ENCODE peak calls at places on chromosomes 1 and 21, in four cellular contexts. W is MV-4-11; O is T follicular helper cell; A is activated effector memory CD4-positive, alpha-beta T cell treated with anti-CD3 and anti-CD28 coated beads, Interleukin-2, amount 50 U/mL, for 16 hours. F is an unnamed sample.

GRCh38 chr1:26373281-26373680 is 731 bp upstream of the ZNF683 start:
- DNase-seq in A (peak), O (peak), W (no peak), F (no peak)

GRCh38 chr21:44708213-44708865 is 3.0 kb downstream of the TSPEAR start:
- DNase-seq in W (no peak), O (no peak), A (peak), F (peak)

GRCh38 chr1:41710980-41711379 is 207.7 kb downstream of the HIVEP3 start:
- DNase-seq in W (no peak), O (no peak), A (peak), F (peak)

GRCh38 chr1:150955274-150955673 is 19.4 kb downstream of the CERS2 start:
- DNase-seq in A (no peak), O (no peak), W (no peak), F (no peak)

GRCh38 chr1:40478276-40478675 is 1.2 kb downstream of the ZFP69 start:
- DNase-seq in A (no peak), W (no peak), O (no peak), F (no peak)

GRCh38 chr1:58971629-58972140 is 187.8 kb upstream of the JUN start:
- DNase-seq in O (no peak), W (no peak), A (no peak), F (no peak)

GRCh38 chr1:228315945-228316588 is 90.6 kb downstream of the TRIM11 start:
- DNase-seq in W (no peak), A (peak), O (no peak), F (peak)

GRCh38 chr1:35605882-35606182 is 32.7 kb downstream of the TFAP2E start:
- DNase-seq in O (no peak), W (no peak), A (no peak), F (no peak)

GRCh38 chr21:42414928-42415769 is 11.4 kb downstream of the UBASH3A start:
- DNase-seq in A (peak), W (peak), O (peak), F (no peak)

GRCh38 chr1:229991104-229991513 is 75.9 kb upstream of the GALNT2 start:
- DNase-seq in O (no peak), W (no peak), A (no peak), F (no peak)

F was measured in posterior vena cava.